ENCODE peak calls at places on chromosomes 6 and 20, in five cellular contexts. One of them, this sample, is unnamed.

GRCh38 chr20:63701329-63702035 is 5.0 kb downstream of the TNFRSF6B start:
- DNase-seq in stomach: no peak
- DNase-seq in transverse colon: no peak
- DNase-seq in HCT116: no peak
- DNase-seq in spleen: peak
- DNase-seq in this sample: peak

GRCh38 chr6:144749263-144749662 is 464.1 kb downstream of the UTRN start:
- DNase-seq in stomach: no peak
- DNase-seq in transverse colon: no peak
- DNase-seq in HCT116: no peak
- DNase-seq in spleen: no peak
- DNase-seq in this sample: no peak

GRCh38 chr20:17697171-17697570 is 2.6 kb upstream of the BANF2 start:
- DNase-seq in stomach: no peak
- DNase-seq in transverse colon: no peak
- DNase-seq in HCT116: no peak
- DNase-seq in spleen: no peak
- DNase-seq in this sample: no peak

GRCh38 chr6:53302678-53303360 is 45.9 kb downstream of the ELOVL5 start:
- DNase-seq in stomach: no peak
- DNase-seq in transverse colon: no peak
- DNase-seq in HCT116: no peak
- DNase-seq in spleen: no peak
- DNase-seq in this sample: no peak

GRCh38 chr6:157579467-157580031 is 198.6 kb downstream of the ZDHHC14 start:
- DNase-seq in stomach: no peak
- DNase-seq in transverse colon: no peak
- DNase-seq in HCT116: no peak
- DNase-seq in spleen: no peak
- DNase-seq in this sample: no peak

GRCh38 chr6:158642097-158642601 is 2.4 kb downstream of the DYNLT1 start:
- DNase-seq in stomach: peak
- DNase-seq in transverse colon: no peak
- DNase-seq in HCT116: no peak
- DNase-seq in spleen: no peak
- DNase-seq in this sample: no peak

GRCh38 chr6:118810420-118811027 is 83.4 kb upstream of the ASF1A start:
- DNase-seq in stomach: peak
- DNase-seq in transverse colon: peak
- DNase-seq in HCT116: no peak
- DNase-seq in spleen: peak
- DNase-seq in this sample: no peak

GRCh38 chr6:114344216-114344970 is 1.6 kb upstream of the HS3ST5 start:
- DNase-seq in stomach: no peak
- DNase-seq in transverse colon: no peak
- DNase-seq in HCT116: no peak
- DNase-seq in spleen: no peak
- DNase-seq in this sample: no peak

GRCh38 chr6:163494279-163494727 is 79.8 kb downstream of the QKI start:
- DNase-seq in stomach: no peak
- DNase-seq in transverse colon: no peak
- DNase-seq in HCT116: peak
- DNase-seq in spleen: no peak
- DNase-seq in this sample: no peak

GRCh38 chr6:134178230-134179044 is 126.0 kb upstream of the SLC2A12 start:
- DNase-seq in stomach: peak
- DNase-seq in transverse colon: peak
- DNase-seq in HCT116: peak
- DNase-seq in spleen: peak
- DNase-seq in this sample: no peak

GRCh38 chr20:15236812-15237211 is 899.4 kb upstream of the FLRT3 start:
- DNase-seq in stomach: peak
- DNase-seq in transverse colon: peak
- DNase-seq in HCT116: peak
- DNase-seq in spleen: no peak
- DNase-seq in this sample: no peak

GRCh38 chr6:82348130-82348529 is 15.5 kb upstream of the TPBG start:
- DNase-seq in stomach: no peak
- DNase-seq in transverse colon: no peak
- DNase-seq in HCT116: no peak
- DNase-seq in spleen: no peak
- DNase-seq in this sample: no peak

GRCh38 chr20:9220874-9221547 is 152.1 kb downstream of the PLCB4 start:
- DNase-seq in stomach: no peak
- DNase-seq in transverse colon: no peak
- DNase-seq in HCT116: no peak
- DNase-seq in spleen: no peak
- DNase-seq in this sample: no peak

GRCh38 chr6:140083375-140083774 is 708.9 kb upstream of the CITED2 start:
- DNase-seq in stomach: no peak
- DNase-seq in transverse colon: no peak
- DNase-seq in HCT116: no peak
- DNase-seq in spleen: no peak
- DNase-seq in this sample: no peak

GRCh38 chr20:10376271-10377075 is 57.5 kb downstream of the MKKS start:
- DNase-seq in stomach: no peak
- DNase-seq in transverse colon: no peak
- DNase-seq in HCT116: no peak
- DNase-seq in spleen: no peak
- DNase-seq in this sample: no peak

GRCh38 chr6:11380969-11381744 is 148.7 kb upstream of the NEDD9 start:
- DNase-seq in stomach: no peak
- DNase-seq in transverse colon: no peak
- DNase-seq in HCT116: no peak
- DNase-seq in spleen: no peak
- DNase-seq in this sample: no peak

GRCh38 chr6:47135772-47136171 is 93.6 kb upstream of the ADGRF1 start:
- DNase-seq in stomach: no peak
- DNase-seq in transverse colon: no peak
- DNase-seq in HCT116: peak
- DNase-seq in spleen: no peak
- DNase-seq in this sample: no peak

GRCh38 chr6:144853603-144854002 is 568.5 kb downstream of the UTRN start:
- DNase-seq in stomach: no peak
- DNase-seq in transverse colon: no peak
- DNase-seq in HCT116: no peak
- DNase-seq in spleen: no peak
- DNase-seq in this sample: no peak

DNA sequence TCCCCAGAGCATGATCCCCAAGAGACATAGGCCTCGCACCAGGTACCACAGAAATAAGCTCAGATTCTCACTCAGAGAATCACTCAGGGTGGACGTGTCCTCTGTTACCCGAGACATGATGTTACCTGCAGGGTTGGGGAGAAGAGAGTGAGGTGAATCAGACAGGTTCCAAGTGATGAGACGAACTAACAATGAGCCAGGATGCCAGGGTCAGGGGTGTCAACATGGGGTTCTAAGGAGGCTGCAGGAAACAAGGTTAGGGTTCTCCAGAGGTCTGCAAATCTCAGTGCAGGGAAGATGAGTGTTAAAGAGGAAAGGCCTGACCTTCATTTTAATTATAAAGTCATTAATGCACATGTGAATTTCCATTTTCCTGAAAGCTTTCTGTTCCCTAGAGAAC is 2.5 kb downstream of the TAP1 start:
- DNase-seq in stomach: no peak
- DNase-seq in transverse colon: no peak
- DNase-seq in HCT116: no peak
- DNase-seq in spleen: no peak
- DNase-seq in this sample: no peak
- TF ChIP-seq POLR2AphosphoS5 in stomach: no peak
- TF ChIP-seq POLR2AphosphoS5 in transverse colon: no peak
- TF ChIP-seq POLR2AphosphoS5 in HCT116: no peak
- TF ChIP-seq POLR2AphosphoS5 in spleen: no peak
- TF ChIP-seq POLR2AphosphoS5 in this sample: no peak

GRCh38 chr6:34392497-34393190 is at the start of gene NUDT3:
- DNase-seq in stomach: peak
- DNase-seq in transverse colon: peak
- DNase-seq in HCT116: peak
- DNase-seq in spleen: peak
- DNase-seq in this sample: peak
- TF ChIP-seq POLR2A in stomach: no peak
- TF ChIP-seq POLR2A in transverse colon: no peak
- TF ChIP-seq POLR2A in HCT116: peak
- TF ChIP-seq POLR2A in spleen: peak
- TF ChIP-seq POLR2A in this sample: no peak

DNA sequence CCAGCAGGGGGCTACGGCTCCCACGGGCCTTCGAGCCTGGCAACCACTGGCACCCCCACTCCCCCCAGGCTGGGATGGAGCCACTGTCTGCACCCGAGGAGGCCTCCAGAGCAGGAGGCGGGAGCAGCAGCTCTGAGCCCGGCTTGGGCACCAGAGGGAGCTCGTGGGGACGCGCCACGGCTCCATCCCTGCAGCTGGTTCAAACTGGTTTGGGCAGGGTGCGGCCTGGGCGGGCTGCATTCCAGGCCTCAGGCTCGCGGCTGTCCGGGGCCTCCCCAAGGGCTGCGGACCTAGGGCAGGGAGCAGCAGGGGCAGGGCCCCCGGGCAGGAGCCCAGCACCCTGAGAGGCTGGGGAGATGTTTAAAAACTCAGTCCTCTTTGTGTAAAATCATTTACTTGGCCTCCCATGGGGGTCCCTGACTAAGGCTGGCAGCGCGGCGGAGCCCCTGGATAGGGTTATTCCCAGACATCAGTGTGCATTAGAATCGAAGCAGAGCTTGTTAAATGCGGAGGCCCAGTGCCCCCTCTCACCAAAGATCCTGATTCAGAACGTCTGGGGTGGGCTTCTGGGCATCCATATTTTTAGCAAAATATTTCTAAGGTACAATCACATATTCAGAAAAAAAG is 4.1 kb upstream of the BCAS4 start:
- DNase-seq in stomach: peak
- DNase-seq in transverse colon: peak
- DNase-seq in HCT116: peak
- DNase-seq in spleen: peak
- DNase-seq in this sample: peak
- TF ChIP-seq POLR2AphosphoS5 in stomach: peak
- TF ChIP-seq POLR2AphosphoS5 in transverse colon: peak
- TF ChIP-seq POLR2AphosphoS5 in HCT116: peak
- TF ChIP-seq POLR2AphosphoS5 in spleen: peak
- TF ChIP-seq POLR2AphosphoS5 in this sample: peak

DNA sequence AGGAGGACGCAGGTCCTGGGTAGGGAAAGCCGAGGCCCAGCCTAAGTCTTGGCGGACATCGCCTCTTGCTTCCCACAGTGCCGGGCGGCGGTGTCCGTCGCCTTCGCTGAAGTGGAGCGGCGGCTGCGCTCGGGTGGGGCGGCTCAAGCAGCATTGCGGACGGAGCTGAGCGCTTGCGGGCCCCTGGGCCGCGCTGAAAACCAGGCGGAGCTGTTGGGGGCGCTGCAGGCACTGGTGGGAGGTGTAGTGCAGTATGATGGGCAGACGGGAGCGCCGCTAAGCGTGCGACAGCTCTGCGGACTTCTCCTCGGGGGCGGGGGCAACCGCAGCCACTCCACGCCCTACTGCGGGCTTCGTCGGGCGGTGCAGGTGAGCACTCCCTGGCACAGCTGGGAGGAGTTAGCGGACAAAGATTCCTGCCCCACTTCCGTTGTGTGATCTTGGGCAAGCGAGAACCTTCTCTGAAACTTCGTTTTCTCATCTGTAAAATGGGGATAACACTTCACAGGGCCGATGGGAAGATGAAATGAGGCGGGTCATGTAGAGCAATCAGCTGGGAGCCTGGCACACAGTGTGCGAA is 4.3 kb downstream of the PRSS16 start:
- DNase-seq in stomach: peak
- DNase-seq in transverse colon: peak
- DNase-seq in HCT116: peak
- DNase-seq in spleen: peak
- DNase-seq in this sample: peak
- TF ChIP-seq POLR2A in stomach: peak
- TF ChIP-seq POLR2A in transverse colon: peak
- TF ChIP-seq POLR2A in HCT116: peak
- TF ChIP-seq POLR2A in spleen: no peak
- TF ChIP-seq POLR2A in this sample: no peak

GRCh38 chr20:20036756-20037155 is 15.5 kb downstream of the CRNKL1 start:
- DNase-seq in stomach: no peak
- DNase-seq in transverse colon: no peak
- DNase-seq in HCT116: no peak
- DNase-seq in spleen: no peak
- DNase-seq in this sample: no peak
- TF ChIP-seq POLR2AphosphoS5 in stomach: no peak
- TF ChIP-seq POLR2AphosphoS5 in transverse colon: no peak
- TF ChIP-seq POLR2AphosphoS5 in HCT116: no peak
- TF ChIP-seq POLR2AphosphoS5 in spleen: no peak
- TF ChIP-seq POLR2AphosphoS5 in this sample: no peak

GRCh38 chr6:5305968-5306626 is 44.8 kb downstream of the FARS2 start:
- DNase-seq in stomach: no peak
- DNase-seq in transverse colon: no peak
- DNase-seq in HCT116: no peak
- DNase-seq in spleen: no peak
- DNase-seq in this sample: no peak

GRCh38 chr6:5300206-5300764 is 39.0 kb downstream of the FARS2 start:
- DNase-seq in stomach: no peak
- DNase-seq in transverse colon: no peak
- DNase-seq in HCT116: no peak
- DNase-seq in spleen: no peak
- DNase-seq in this sample: no peak

GRCh38 chr6:5302995-5303622 is 41.8 kb downstream of the FARS2 start:
- DNase-seq in stomach: peak
- DNase-seq in transverse colon: peak
- DNase-seq in HCT116: peak
- DNase-seq in spleen: peak
- DNase-seq in this sample: peak

GRCh38 chr6:5303711-5304110 is 42.4 kb downstream of the FARS2 start:
- DNase-seq in stomach: no peak
- DNase-seq in transverse colon: no peak
- DNase-seq in HCT116: no peak
- DNase-seq in spleen: no peak
- DNase-seq in this sample: no peak

DNA sequence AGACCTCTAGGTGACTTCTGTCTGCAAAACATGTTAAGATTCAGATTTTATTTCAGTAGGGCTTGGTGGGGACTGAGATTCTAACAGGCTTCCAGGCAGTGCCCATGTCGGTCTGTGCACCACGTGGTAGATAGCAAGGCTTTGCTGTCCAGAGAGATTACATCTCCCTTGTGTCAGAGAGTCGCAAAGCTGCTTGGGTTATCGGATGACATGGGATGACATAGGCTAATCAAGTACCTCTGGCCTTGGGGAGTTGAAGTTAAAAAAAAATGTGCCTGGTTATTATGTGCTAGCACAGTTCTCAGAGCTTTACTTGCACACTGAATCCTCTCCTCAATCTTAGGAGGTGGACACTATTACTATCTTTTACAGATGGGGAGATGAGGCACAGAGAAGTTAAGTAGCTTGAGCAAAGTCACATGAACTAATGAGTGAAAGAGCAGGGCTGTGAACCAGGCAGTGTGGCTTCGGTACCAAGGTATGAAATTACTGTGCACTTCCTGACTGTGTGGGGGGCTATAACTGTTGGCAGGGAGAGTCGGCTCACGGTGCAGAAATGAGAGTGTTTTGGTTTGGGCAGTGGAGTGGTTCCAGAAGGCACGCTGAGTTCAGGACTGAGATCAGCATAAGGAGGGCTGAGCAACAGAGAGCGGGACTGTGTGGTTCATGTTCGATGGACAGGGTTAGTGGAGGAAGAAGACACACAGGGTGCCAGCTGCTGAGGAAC is 41.1 kb downstream of the FARS2 start:
- DNase-seq in stomach: no peak
- DNase-seq in transverse colon: no peak
- DNase-seq in HCT116: no peak
- DNase-seq in spleen: no peak
- DNase-seq in this sample: no peak
- TF ChIP-seq POLR2A in stomach: no peak
- TF ChIP-seq POLR2A in transverse colon: no peak
- TF ChIP-seq POLR2A in HCT116: no peak
- TF ChIP-seq POLR2A in spleen: no peak
- TF ChIP-seq POLR2A in this sample: no peak

GRCh38 chr6:32945106-32945761 is 4.4 kb upstream of the HLA-DMB start:
- DNase-seq in stomach: no peak
- DNase-seq in transverse colon: peak
- DNase-seq in HCT116: no peak
- DNase-seq in spleen: peak
- DNase-seq in this sample: no peak
- TF ChIP-seq POLR2AphosphoS5 in stomach: no peak
- TF ChIP-seq POLR2AphosphoS5 in transverse colon: no peak
- TF ChIP-seq POLR2AphosphoS5 in HCT116: no peak
- TF ChIP-seq POLR2AphosphoS5 in spleen: no peak
- TF ChIP-seq POLR2AphosphoS5 in this sample: no peak

This sample was measured in breast epithelium.